ENCODE peak calls at places on chromosomes 2 and 18, in five cellular contexts. F is ovary, Z is endothelial cell of umbilical vein, C is gastrocnemius medialis, L is sigmoid colon. N is an unnamed sample.

GRCh38 chr18:37408676-37409305 is 156.8 kb downstream of the CELF4 start:
- DNase-seq in F (no peak), Z (no peak), C (no peak), L (no peak), N (no peak)

GRCh38 chr18:2108581-2108980 is 462.7 kb downstream of the METTL4 start:
- DNase-seq in F (no peak), Z (no peak), C (no peak), L (no peak), N (no peak)

GRCh38 chr2:240217431-240218301 is 77.2 kb upstream of the OTOS start:
- DNase-seq in F (peak; percentile 12), Z (no peak), C (no peak), L (peak; percentile 51), N (peak; percentile 42)

GRCh38 chr18:10557085-10557677 is 31.4 kb downstream of the NAPG start:
- DNase-seq in F (no peak), Z (no peak), C (no peak), L (no peak), N (no peak)

GRCh38 chr18:38688402-38688801 is 1122.8 kb upstream of the CELF4 start:
- DNase-seq in F (no peak), Z (no peak), C (no peak), L (no peak), N (no peak)

GRCh38 chr2:4898706-4899105 is 793.5 kb upstream of the SOX11 start:
- DNase-seq in F (no peak), Z (peak; percentile 4), C (no peak), L (no peak), N (no peak)

GRCh38 chr2:191701696-191702095 is 23.8 kb downstream of the NABP1 start:
- DNase-seq in F (no peak), Z (no peak), C (no peak), L (no peak), N (no peak)

GRCh38 chr2:157338013-157338412 is 12.4 kb upstream of the ERMN start:
- DNase-seq in F (no peak), Z (no peak), C (no peak), L (no peak), N (no peak)

GRCh38 chr2:151306621-151307020 is 17.2 kb upstream of the NMI start:
- DNase-seq in F (no peak), Z (peak; percentile 36), C (no peak), L (no peak), N (no peak)

GRCh38 chr18:36993068-36993467 is 164.1 kb downstream of the KIAA1328 start:
- DNase-seq in F (no peak), Z (peak; percentile 21), C (no peak), L (no peak), N (no peak)

GRCh38 chr2:127105656-127106456 is 1.1 kb downstream of the BIN1 start:
- DNase-seq in F (peak; percentile 56), Z (peak; percentile 36), C (peak; percentile 56), L (peak; percentile 76), N (no peak)

GRCh38 chr18:62347091-62347506 is 22.0 kb downstream of the TNFRSF11A start:
- DNase-seq in F (no peak), Z (peak; percentile 74), C (no peak), L (no peak), N (no peak)

GRCh38 chr2:186486651-186487647 is 889 bp downstream of the ZC3H15 start:
- DNase-seq in F (no peak), Z (peak; percentile 68), C (no peak), L (no peak), N (no peak)

GRCh38 chr2:241941691-241942301 is 72.3 kb downstream of the RTP5 start:
- DNase-seq in F (no peak), Z (no peak), C (no peak), L (no peak), N (no peak)

GRCh38 chr2:100070078-100070477 is 72.3 kb downstream of the AFF3 start:
- DNase-seq in F (no peak), Z (no peak), C (no peak), L (no peak), N (no peak)

GRCh38 chr2:160878622-160879021 is 281.6 kb upstream of the TANK start:
- DNase-seq in F (no peak), Z (no peak), C (no peak), L (no peak), N (no peak)

GRCh38 chr2:240136013-240136670 is at the start of gene COPS9:
- DNase-seq in F (peak; percentile 78), Z (peak; percentile 85), C (peak; percentile 81), L (peak; percentile 92), N (peak; percentile 83)

GRCh38 chr2:206863196-206863595 is 76.1 kb upstream of the CPO start:
- DNase-seq in F (no peak), Z (no peak), C (peak; percentile 29), L (no peak), N (no peak)

GRCh38 chr2:120246546-120247300 is 5.9 kb upstream of the RALB start:
- DNase-seq in F (no peak), Z (no peak), C (no peak), L (peak; percentile 43), N (no peak)

GRCh38 chr2:158024288-158024898 is 77.3 kb upstream of the UPP2 start:
- DNase-seq in F (peak; percentile 47), Z (peak; percentile 61), C (no peak), L (no peak), N (peak; percentile 75)

GRCh38 chr2:236549165-236549564 is 20.5 kb upstream of the ACKR3 start:
- DNase-seq in F (no peak), Z (no peak), C (no peak), L (no peak), N (no peak)

GRCh38 chr2:10149684-10150083 is 27.1 kb downstream of the RRM2 start:
- DNase-seq in F (no peak), Z (no peak), C (no peak), L (no peak), N (no peak)

GRCh38 chr18:58316943-58317342 is 272.9 kb downstream of the NEDD4L start:
- DNase-seq in F (no peak), Z (no peak), C (no peak), L (no peak), N (no peak)

GRCh38 chr18:58319719-58320118 is 275.7 kb downstream of the NEDD4L start:
- DNase-seq in F (no peak), Z (no peak), C (no peak), L (no peak), N (no peak)

GRCh38 chr18:58324824-58325520 is 280.9 kb downstream of the NEDD4L start:
- DNase-seq in F (no peak), Z (no peak), C (no peak), L (no peak), N (no peak)

GRCh38 chr18:58321986-58322385 is 278.0 kb downstream of the NEDD4L start:
- DNase-seq in F (peak; percentile 39), Z (peak; percentile 65), C (peak; percentile 85), L (peak; percentile 82), N (peak; percentile 83)

DNA sequence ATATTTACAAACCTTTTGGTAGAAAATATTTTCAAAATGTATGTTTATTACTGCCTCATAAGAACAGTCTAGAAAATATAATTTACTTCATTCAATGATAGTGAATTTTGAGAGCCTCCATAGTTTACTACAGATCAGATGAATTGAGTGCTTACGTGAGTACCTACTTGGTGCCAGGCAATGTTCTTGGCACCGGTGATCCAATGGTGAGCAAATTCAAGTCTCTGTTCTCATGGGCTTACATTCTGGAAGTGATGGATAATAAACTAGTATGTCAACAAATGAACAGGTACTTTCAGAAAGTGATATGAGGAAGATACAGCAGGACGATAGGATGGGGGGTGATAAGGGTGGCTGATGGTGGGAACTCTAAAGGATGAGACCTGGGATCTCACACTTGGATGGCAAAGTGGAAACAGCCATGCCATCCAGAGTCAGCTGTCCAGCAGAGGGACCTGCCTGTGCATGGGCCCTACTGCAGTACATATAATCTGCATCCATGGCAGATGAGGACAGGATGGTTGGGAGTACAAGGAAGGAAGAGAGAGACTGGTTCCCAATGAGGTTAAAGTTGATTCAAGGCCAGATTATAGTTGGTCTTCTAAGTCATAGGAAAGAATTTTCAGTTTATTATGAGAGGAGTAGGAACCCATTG is 277.0 kb downstream of the NEDD4L start:
- DNase-seq in F (no peak), Z (no peak), C (no peak), L (no peak), N (no peak)
- H3K4me1 ChIP-seq in F (peaks cover 3% of the 10 kb centered on the region), Z (peaks cover 17% of the 10 kb centered on the region), C (peaks cover 34% of the 10 kb centered on the region), L (peaks cover 18% of the 10 kb centered on the region), N (peaks cover 16% of the 10 kb centered on the region)

DNA sequence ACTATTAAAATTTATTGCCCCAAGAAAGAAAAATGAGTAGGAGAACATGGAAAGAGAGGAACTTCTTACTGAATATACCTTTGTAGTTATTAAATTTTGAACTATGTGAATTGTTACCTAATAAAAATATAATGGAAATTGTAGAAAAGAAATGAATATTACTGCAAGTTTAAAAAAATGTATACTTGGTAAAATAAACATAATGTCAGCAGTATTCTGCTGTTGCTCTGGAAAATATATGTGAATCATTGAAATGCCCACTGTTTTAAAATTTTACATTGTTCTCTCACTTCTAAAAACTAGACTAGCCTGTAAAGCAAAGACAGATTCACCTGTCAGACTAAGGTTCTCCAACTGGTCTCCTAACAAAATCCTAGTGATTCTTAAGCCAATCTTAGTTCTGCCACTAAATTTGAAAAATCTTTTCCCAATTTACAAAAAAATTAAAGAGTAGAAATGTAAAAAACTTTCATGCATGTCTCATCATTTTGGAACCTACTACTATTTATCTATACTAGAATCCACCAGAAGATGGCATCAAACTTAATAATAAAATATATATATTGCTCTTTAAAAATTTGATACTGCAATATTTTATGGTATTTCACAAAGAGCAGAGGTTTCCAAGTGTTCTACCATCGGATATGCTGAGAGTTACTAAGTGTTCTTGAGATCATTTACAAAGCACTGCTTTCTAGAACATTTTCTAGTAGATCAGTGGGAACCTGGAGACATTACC is 22.3 kb upstream of the TMEM237 start:
- DNase-seq in F (no peak), Z (peak; percentile 19), C (no peak), L (no peak), N (no peak)
- TF ChIP-seq POLR2A in F (no peak), Z (no peak), C (no peak), L (no peak), N (no peak)

GRCh38 chr18:22698711-22699110 is 234.4 kb upstream of the RBBP8 start:
- DNase-seq in F (no peak), Z (no peak), C (no peak), L (no peak), N (no peak)

GRCh38 chr18:22691988-22692710 is 241.0 kb upstream of the RBBP8 start:
- DNase-seq in F (no peak), Z (no peak), C (no peak), L (no peak), N (no peak)

GRCh38 chr18:22697561-22697960 is 235.6 kb upstream of the RBBP8 start:
- DNase-seq in F (no peak), Z (no peak), C (no peak), L (no peak), N (no peak)

GRCh38 chr18:22694954-22695353 is 238.2 kb upstream of the RBBP8 start:
- DNase-seq in F (peak; percentile 83), Z (no peak), C (peak; percentile 17), L (peak; percentile 73), N (no peak)

DNA sequence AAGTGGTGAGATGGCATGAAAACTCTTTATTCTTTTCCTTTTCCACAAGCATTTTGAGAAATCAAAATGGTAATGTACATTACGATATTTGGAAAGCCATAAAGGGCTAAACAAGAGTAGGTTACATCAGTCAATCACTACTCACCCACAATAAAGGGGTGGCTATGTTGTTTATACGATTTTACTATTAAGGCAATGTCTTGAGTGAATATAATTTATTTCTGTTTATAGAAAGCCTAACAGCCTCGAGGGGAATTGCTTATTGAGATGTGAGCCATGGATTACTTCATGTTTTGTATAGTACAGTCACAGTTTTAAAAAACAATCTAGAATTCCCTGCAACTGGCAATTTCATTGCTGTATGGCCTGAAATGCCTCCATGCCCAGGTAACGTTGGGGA is 237.5 kb upstream of the RBBP8 start:
- DNase-seq in F (no peak), Z (no peak), C (no peak), L (no peak), N (no peak)
- H3K27ac ChIP-seq in F (no peak overlapping the region), Z (no peak overlapping the region), C (no peak overlapping the region), L (no peak overlapping the region), N (no peak overlapping the region)

GRCh38 chr2:156077041-156077735 is 255.3 kb downstream of the NR4A2 start:
- DNase-seq in F (no peak), Z (no peak), C (no peak), L (no peak), N (no peak)
- H3K4me1 ChIP-seq in F (no peaks in the 10 kb centered on the region), Z (no peaks in the 10 kb centered on the region), C (no peaks in the 10 kb centered on the region), L (no peaks in the 10 kb centered on the region), N (no peaks in the 10 kb centered on the region)

N was measured in Peyer's patch.